ENCODE peak calls at places on chromosomes 2 and 18, in four cellular contexts. C is fibroblast of lung, K is sigmoid colon, H is body of pancreas. V is an unnamed sample.

GRCh38 chr2:119723784-119724467 is 35.8 kb upstream of the PTPN4 start:
- DNase-seq in H (no peak), K (no peak), C (peak), V (peak)

GRCh38 chr2:3738454-3738853 is 35.1 kb downstream of the DCDC2C start:
- DNase-seq in H (no peak), C (no peak), K (no peak), V (no peak)

GRCh38 chr2:240643093-240643810 is 18.0 kb downstream of the GPR35 start:
- DNase-seq in H (peak), C (no peak), K (peak), V (no peak)

GRCh38 chr2:71922091-71922490 is 225.6 kb downstream of the CYP26B1 start:
- DNase-seq in H (no peak), C (no peak), K (no peak), V (no peak)

GRCh38 chr2:118224888-118225264 is 136.6 kb downstream of the INSIG2 start:
- DNase-seq in K (no peak), H (no peak), C (no peak), V (no peak)

GRCh38 chr2:227884511-227884947 is 13.1 kb downstream of the DAW1 start:
- DNase-seq in C (peak), H (peak), K (no peak), V (peak)

GRCh38 chr18:78767648-78768071 is 212.0 kb upstream of the SALL3 start:
- DNase-seq in C (no peak), K (peak), H (no peak), V (no peak)

GRCh38 chr2:9108210-9108967 is 98.2 kb upstream of the ASAP2 start:
- DNase-seq in K (no peak), C (peak), H (no peak), V (peak)

GRCh38 chr2:70549064-70549710 is 4.4 kb downstream of the TGFA start:
- DNase-seq in H (no peak), K (no peak), C (no peak), V (no peak)

GRCh38 chr2:17643031-17643615 is 102.6 kb downstream of the VSNL1 start:
- DNase-seq in K (peak), C (peak), H (no peak), V (peak)

GRCh38 chr2:70767699-70768584 is at the start of gene ADD2:
- DNase-seq in K (no peak), H (peak), C (peak), V (peak)

DNA sequence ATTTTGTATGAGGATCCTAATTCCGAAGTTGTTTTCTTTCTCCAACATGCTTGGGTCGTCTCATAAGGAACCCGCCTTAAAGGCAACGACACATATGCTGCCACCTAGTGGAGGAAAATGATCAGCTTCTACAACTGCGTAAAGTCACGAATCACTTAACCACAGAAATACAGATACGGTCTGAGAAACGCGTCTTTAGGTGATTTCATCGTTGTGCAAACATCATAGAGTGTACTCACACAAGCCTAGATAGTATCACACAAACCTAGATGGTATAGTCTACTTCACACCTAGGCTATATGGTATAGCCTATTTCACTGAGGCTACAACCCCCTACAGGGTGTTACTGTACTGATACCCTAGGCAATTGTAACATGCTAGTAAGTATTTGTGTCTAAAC is 13.1 kb downstream of the GNLY start:
- DNase-seq in K (peak), C (peak), H (peak), V (peak)
- TF ChIP-seq CTCF in K (peak), C (peak), H (peak), V (peak)

DNA sequence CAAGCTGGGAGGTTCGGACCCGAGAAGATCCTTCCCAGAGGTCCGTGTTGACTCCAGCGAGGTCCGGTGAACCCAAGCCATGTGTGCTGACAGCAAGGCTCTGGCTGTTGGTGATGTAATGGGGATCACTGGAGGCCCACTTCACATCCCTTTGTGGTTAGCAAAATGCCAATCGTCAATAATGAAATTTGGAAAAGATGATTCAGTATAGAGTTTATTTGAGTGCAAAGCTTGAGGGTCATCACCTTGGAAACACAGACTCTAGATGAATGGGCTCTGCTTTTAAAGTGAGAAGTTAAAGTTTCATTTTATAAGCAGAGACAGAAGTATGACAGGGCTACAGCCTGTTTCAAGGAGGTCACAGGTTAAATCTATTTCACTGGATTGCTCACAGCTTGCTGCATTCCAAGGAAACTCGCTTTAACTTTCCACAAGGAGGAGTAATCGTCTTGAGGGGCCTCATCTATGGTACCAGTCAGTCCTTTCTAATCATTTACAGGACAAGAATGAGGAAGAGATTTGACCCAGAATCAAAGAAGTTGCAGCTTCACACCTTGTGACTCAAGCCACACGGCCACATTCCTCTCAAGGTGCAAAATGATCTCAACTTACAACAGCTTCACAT is 140.5 kb downstream of the TPO start:
- DNase-seq in H (no peak), C (peak), K (no peak), V (peak)
- TF ChIP-seq CTCF in H (no peak), C (peak), K (no peak), V (peak)

GRCh38 chr2:199977984-199978415 is 22.6 kb downstream of the MAIP1 start:
- DNase-seq in C (peak), H (no peak), K (no peak), V (peak)
- TF ChIP-seq CTCF in C (no peak), H (no peak), K (no peak), V (no peak)

GRCh38 chr2:69119104-69119503 is 106.1 kb downstream of the ANTXR1 start:
- DNase-seq in K (peak), C (peak), H (no peak), V (no peak)
- TF ChIP-seq CTCF in K (no peak), C (no peak), H (no peak), V (no peak)

GRCh38 chr18:63506336-63506646 is 29.5 kb downstream of the SERPINB5 start:
- DNase-seq in K (no peak), H (no peak), C (no peak), V (no peak)
- TF ChIP-seq CTCF in K (no peak), H (no peak), C (no peak), V (no peak)

GRCh38 chr2:235898766-235899165 is 269.4 kb downstream of the GBX2 start:
- DNase-seq in H (no peak), K (no peak), C (peak), V (peak)

GRCh38 chr2:235893129-235893698 is 275.0 kb downstream of the GBX2 start:
- DNase-seq in K (no peak), C (no peak), H (no peak), V (no peak)

GRCh38 chr2:235889302-235889630 is 278.9 kb downstream of the GBX2 start:
- DNase-seq in H (no peak), K (no peak), C (no peak), V (no peak)

GRCh38 chr2:235896061-235896460 is 272.1 kb downstream of the GBX2 start:
- DNase-seq in C (no peak), K (no peak), H (no peak), V (no peak)

DNA sequence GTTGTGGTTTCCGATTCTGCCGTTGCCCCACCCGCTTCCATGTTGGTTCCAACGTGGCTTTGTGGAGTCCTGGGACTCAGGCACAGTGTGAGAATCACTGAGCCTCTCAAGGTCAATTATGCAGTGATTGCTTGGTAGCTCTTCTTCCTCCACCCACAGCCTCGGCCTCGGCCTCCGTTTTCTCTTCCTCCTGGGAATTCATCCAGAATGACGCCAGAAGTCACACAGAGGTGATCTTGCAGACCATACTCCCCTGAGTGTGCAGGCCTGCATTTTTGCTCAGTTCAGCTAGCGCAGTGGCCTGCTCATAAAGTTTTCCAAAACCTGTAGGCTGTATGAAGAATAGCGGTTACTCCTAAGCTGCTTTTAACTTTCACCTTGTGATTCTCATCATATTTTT is 273.3 kb downstream of the GBX2 start:
- DNase-seq in K (no peak), C (no peak), H (no peak), V (no peak)
- TF ChIP-seq CTCF in K (no peak), C (no peak), H (no peak), V (no peak)

DNA sequence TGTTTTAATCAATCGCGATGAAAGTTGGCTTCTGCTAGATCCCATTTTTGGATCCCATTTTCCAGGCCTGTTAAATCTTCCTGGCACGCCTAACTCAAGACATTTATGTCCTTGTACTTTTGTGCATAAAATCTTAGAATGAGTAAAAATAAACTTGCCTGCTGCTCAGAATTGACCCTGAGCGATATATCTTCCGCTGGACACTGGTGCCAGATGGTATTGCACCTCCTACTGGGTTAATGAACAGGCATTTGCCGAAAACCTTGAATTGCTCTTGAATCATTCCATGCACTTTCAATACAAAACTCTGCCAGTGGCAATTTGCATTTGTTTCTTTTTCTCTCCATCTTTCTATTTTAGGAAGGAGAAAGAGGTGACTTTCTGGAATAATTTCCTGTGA is 60.1 kb upstream of the MGAT5 start:
- DNase-seq in K (no peak), H (no peak), C (no peak), V (no peak)
- TF ChIP-seq CTCF in K (no peak), H (peak), C (no peak), V (peak)

DNA sequence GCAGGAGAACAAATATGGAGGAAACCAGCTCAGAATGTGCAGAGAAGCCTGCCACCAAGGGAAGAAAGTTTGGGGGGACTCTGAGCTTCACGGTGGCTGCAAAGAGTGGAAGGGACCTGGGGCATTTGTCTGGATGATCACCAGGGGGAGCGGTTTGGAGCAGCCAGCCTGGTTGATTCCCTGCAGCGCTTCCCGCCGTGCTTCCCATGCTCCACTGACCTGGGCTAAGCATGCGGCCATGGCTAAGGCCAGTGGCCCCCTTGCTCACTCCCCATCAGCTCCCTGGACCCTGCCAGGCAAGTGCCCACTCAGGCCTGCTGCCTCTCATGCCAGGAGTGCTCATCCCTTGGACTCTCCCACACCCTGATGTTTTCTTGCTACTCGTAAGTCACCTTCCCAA is 27.0 kb downstream of the NTSR2 start:
- DNase-seq in C (no peak), K (peak), H (no peak), V (no peak)
- TF ChIP-seq CTCF in C (no peak), K (no peak), H (no peak), V (no peak)